ENCODE peak calls at places on chromosomes 12 and 14, in six cellular contexts. T, O, Q, Z, X and J are unnamed samples.

GRCh38 chr14:53850714-53851296 is 105.8 kb downstream of the BMP4 start:
- DNase-seq in Q (no peak), Z (no peak), X (no peak), T (peak), O (no peak), J (no peak)

GRCh38 chr12:102093319-102093718 is 26.6 kb downstream of the NUP37 start:
- DNase-seq in X (no peak), Q (no peak), O (no peak), Z (no peak), T (peak), J (no peak)

GRCh38 chr14:52950898-52951729 is at the start of gene FERMT2:
- DNase-seq in Z (peak), X (peak), O (peak), Q (peak), T (peak), J (peak)

GRCh38 chr14:52918486-52918885 is 32.4 kb downstream of the FERMT2 start:
- DNase-seq in Q (no peak), Z (no peak), T (peak), X (no peak), O (peak), J (no peak)

GRCh38 chr12:52630104-52630500 is 11.7 kb upstream of the KRT73 start:
- DNase-seq in Z (no peak), Q (no peak), T (no peak), X (no peak), O (no peak), J (no peak)

GRCh38 chr12:100987552-100988277 is 193.1 kb downstream of the ANO4 start:
- DNase-seq in T (peak), O (no peak), Q (no peak), X (peak), Z (peak), J (no peak)

GRCh38 chr14:61488417-61488816 is 167.0 kb downstream of the PRKCH start:
- DNase-seq in O (no peak), Z (no peak), Q (no peak), T (no peak), X (no peak), J (no peak)

GRCh38 chr12:56158926-56159461 is 835 bp downstream of the MYL6 start:
- DNase-seq in O (peak), T (peak), Z (peak), X (no peak), Q (peak), J (peak)

GRCh38 chr12:105640780-105641179 is 310.3 kb downstream of the C12orf75 start:
- DNase-seq in O (no peak), Z (no peak), X (no peak), T (no peak), Q (no peak), J (no peak)

GRCh38 chr12:116319316-116319715 is 41.8 kb upstream of the MED13L start:
- DNase-seq in O (no peak), Z (no peak), X (no peak), Q (no peak), T (no peak), J (no peak)

GRCh38 chr14:104557766-104558165 is 21.8 kb upstream of the C14orf180 start:
- DNase-seq in O (no peak), Z (peak), T (no peak), Q (no peak), X (no peak), J (no peak)

GRCh38 chr14:53855574-53855973 is 101.1 kb downstream of the BMP4 start:
- DNase-seq in X (no peak), O (no peak), Q (no peak), Z (no peak), T (no peak), J (no peak)

GRCh38 chr14:100826371-100827139 is 637 bp downstream of the MEG3 start:
- DNase-seq in T (no peak), Q (no peak), Z (no peak), O (no peak), X (no peak), J (no peak)

GRCh38 chr12:10636611-10637010 is 23.2 kb upstream of the MAGOHB start:
- DNase-seq in T (no peak), Z (no peak), O (no peak), X (no peak), Q (no peak), J (no peak)

GRCh38 chr14:22546722-22547071 is 42.3 kb downstream of the DAD1 start:
- DNase-seq in Q (no peak), Z (no peak), X (no peak), O (no peak), T (no peak), J (no peak)

GRCh38 chr12:115199831-115200230 is 515.9 kb upstream of the TBX3 start:
- DNase-seq in O (no peak), T (peak), Q (no peak), X (no peak), Z (no peak), J (no peak)